ENCODE peak calls at places on chromosomes 6 and 20, in six cellular contexts. N, V, M, J, T and I are unnamed samples.

GRCh38 chr6:73801652-73802268 is 105.8 kb downstream of the CD109 start:
- DNase-seq in N (no peak), V (no peak), M (no peak), J (no peak), T (no peak), I (no peak)

GRCh38 chr6:134621858-134622257 is 303.9 kb upstream of the SGK1 start:
- DNase-seq in N (no peak), V (no peak), M (peak), J (no peak), T (no peak), I (no peak)

GRCh38 chr6:156017838-156018237 is 562.2 kb upstream of the NOX3 start:
- DNase-seq in N (no peak), V (no peak), M (no peak), J (no peak), T (no peak), I (no peak)

GRCh38 chr6:124783344-124783743 is 178.9 kb upstream of the RNF217 start:
- DNase-seq in N (no peak), V (no peak), M (no peak), J (no peak), T (no peak), I (no peak)

GRCh38 chr20:14434379-14435136 is 97.1 kb upstream of the FLRT3 start:
- DNase-seq in N (no peak), V (no peak), M (peak), J (no peak), T (no peak), I (no peak)

GRCh38 chr20:6026051-6026450 is 27.8 kb downstream of the LRRN4 start:
- DNase-seq in N (no peak), V (no peak), M (no peak), J (no peak), T (no peak), I (no peak)

GRCh38 chr20:62707981-62708521 is 585 bp upstream of the NTSR1 start:
- DNase-seq in N (no peak), V (no peak), M (peak), J (no peak), T (no peak), I (no peak)

GRCh38 chr20:36336838-36337478 is 30.8 kb downstream of the DLGAP4 start:
- DNase-seq in N (no peak), V (no peak), M (no peak), J (no peak), T (no peak), I (no peak)

GRCh38 chr6:15962449-15962764 is 166.5 kb upstream of the MYLIP start:
- DNase-seq in N (no peak), V (no peak), M (peak), J (no peak), T (no peak), I (peak)

GRCh38 chr6:144343736-144344428 is 58.7 kb downstream of the UTRN start:
- DNase-seq in N (no peak), V (no peak), M (no peak), J (no peak), T (no peak), I (peak)

GRCh38 chr6:22072939-22073338 is 223.9 kb downstream of the PRL start:
- DNase-seq in N (no peak), V (no peak), M (no peak), J (no peak), T (no peak), I (no peak)

GRCh38 chr20:57458400-57459160 is 66.4 kb downstream of the CTCFL start:
- DNase-seq in N (no peak), V (no peak), M (no peak), J (no peak), T (no peak), I (no peak)

GRCh38 chr20:22241609-22242008 is 342.8 kb downstream of the FOXA2 start:
- DNase-seq in N (no peak), V (no peak), M (no peak), J (no peak), T (no peak), I (no peak)